ENCODE peak calls at places on chromosomes 1 and 21, in five cellular contexts. One of them, this sample, is unnamed.

GRCh38 chr1:225882699-225883615 is 777 bp upstream of the TMEM63A start:
- DNase-seq in suprapubic skin: peak; percentile 80
- DNase-seq in transverse colon: peak; percentile 61
- DNase-seq in PC-3: peak; percentile 59
- DNase-seq in AG09319: peak; percentile 20
- DNase-seq in this sample: peak; percentile 70

GRCh38 chr1:38657441-38657840 is 202.1 kb downstream of the RRAGC start:
- DNase-seq in suprapubic skin: no peak
- DNase-seq in transverse colon: no peak
- DNase-seq in PC-3: no peak
- DNase-seq in AG09319: no peak
- DNase-seq in this sample: no peak

GRCh38 chr21:42036313-42036712 is 26.2 kb upstream of the ZBTB21 start:
- DNase-seq in suprapubic skin: no peak
- DNase-seq in transverse colon: no peak
- DNase-seq in PC-3: peak; percentile 21
- DNase-seq in AG09319: no peak
- DNase-seq in this sample: no peak

GRCh38 chr1:89260042-89260441 is 12.6 kb downstream of the GBP5 start:
- DNase-seq in suprapubic skin: no peak
- DNase-seq in transverse colon: no peak
- DNase-seq in PC-3: no peak
- DNase-seq in AG09319: no peak
- DNase-seq in this sample: no peak

GRCh38 chr1:198620951-198621824 is 17.7 kb upstream of the PTPRC start:
- DNase-seq in suprapubic skin: no peak
- DNase-seq in transverse colon: peak; percentile 55
- DNase-seq in PC-3: no peak
- DNase-seq in AG09319: no peak
- DNase-seq in this sample: no peak

GRCh38 chr1:13967707-13968106 is 267.7 kb downstream of the PRDM2 start:
- DNase-seq in suprapubic skin: no peak
- DNase-seq in transverse colon: no peak
- DNase-seq in PC-3: no peak
- DNase-seq in AG09319: no peak
- DNase-seq in this sample: no peak

GRCh38 chr1:108785880-108786279 is 39.4 kb downstream of the STXBP3 start:
- DNase-seq in suprapubic skin: no peak
- DNase-seq in transverse colon: no peak
- DNase-seq in PC-3: no peak
- DNase-seq in AG09319: no peak
- DNase-seq in this sample: no peak

GRCh38 chr1:234878288-234878687 is 250.3 kb downstream of the TOMM20 start:
- DNase-seq in suprapubic skin: no peak
- DNase-seq in transverse colon: no peak
- DNase-seq in PC-3: no peak
- DNase-seq in AG09319: no peak
- DNase-seq in this sample: no peak

GRCh38 chr1:63537940-63538339 is 14.6 kb downstream of the EFCAB7 start:
- DNase-seq in suprapubic skin: no peak
- DNase-seq in transverse colon: no peak
- DNase-seq in PC-3: peak; percentile 38
- DNase-seq in AG09319: no peak
- DNase-seq in this sample: no peak

GRCh38 chr1:172609528-172609927 is 49.4 kb upstream of the FASLG start:
- DNase-seq in suprapubic skin: no peak
- DNase-seq in transverse colon: no peak
- DNase-seq in PC-3: peak; percentile 88
- DNase-seq in AG09319: no peak
- DNase-seq in this sample: peak; percentile 40

GRCh38 chr1:202189919-202190715 is 3.5 kb upstream of the LGR6 start:
- DNase-seq in suprapubic skin: no peak
- DNase-seq in transverse colon: no peak
- DNase-seq in PC-3: peak; percentile 24
- DNase-seq in AG09319: no peak
- DNase-seq in this sample: peak; percentile 51

GRCh38 chr1:234782821-234783220 is 172.8 kb upstream of the IRF2BP2 start:
- DNase-seq in suprapubic skin: no peak
- DNase-seq in transverse colon: no peak
- DNase-seq in PC-3: peak; percentile 3
- DNase-seq in AG09319: no peak
- DNase-seq in this sample: no peak

GRCh38 chr1:44693900-44694299 is 19.4 kb downstream of the ARMH1 start:
- DNase-seq in suprapubic skin: no peak
- DNase-seq in transverse colon: no peak
- DNase-seq in PC-3: no peak
- DNase-seq in AG09319: no peak
- DNase-seq in this sample: no peak

GRCh38 chr1:44693159-44693558 is 18.6 kb downstream of the ARMH1 start:
- DNase-seq in suprapubic skin: no peak
- DNase-seq in transverse colon: no peak
- DNase-seq in PC-3: peak; percentile 26
- DNase-seq in AG09319: no peak
- DNase-seq in this sample: no peak

GRCh38 chr1:44695671-44696070 is 21.2 kb downstream of the ARMH1 start:
- DNase-seq in suprapubic skin: no peak
- DNase-seq in transverse colon: no peak
- DNase-seq in PC-3: no peak
- DNase-seq in AG09319: no peak
- DNase-seq in this sample: no peak

GRCh38 chr1:44696789-44697188 is 22.3 kb downstream of the ARMH1 start:
- DNase-seq in suprapubic skin: no peak
- DNase-seq in transverse colon: no peak
- DNase-seq in PC-3: no peak
- DNase-seq in AG09319: no peak
- DNase-seq in this sample: no peak

DNA sequence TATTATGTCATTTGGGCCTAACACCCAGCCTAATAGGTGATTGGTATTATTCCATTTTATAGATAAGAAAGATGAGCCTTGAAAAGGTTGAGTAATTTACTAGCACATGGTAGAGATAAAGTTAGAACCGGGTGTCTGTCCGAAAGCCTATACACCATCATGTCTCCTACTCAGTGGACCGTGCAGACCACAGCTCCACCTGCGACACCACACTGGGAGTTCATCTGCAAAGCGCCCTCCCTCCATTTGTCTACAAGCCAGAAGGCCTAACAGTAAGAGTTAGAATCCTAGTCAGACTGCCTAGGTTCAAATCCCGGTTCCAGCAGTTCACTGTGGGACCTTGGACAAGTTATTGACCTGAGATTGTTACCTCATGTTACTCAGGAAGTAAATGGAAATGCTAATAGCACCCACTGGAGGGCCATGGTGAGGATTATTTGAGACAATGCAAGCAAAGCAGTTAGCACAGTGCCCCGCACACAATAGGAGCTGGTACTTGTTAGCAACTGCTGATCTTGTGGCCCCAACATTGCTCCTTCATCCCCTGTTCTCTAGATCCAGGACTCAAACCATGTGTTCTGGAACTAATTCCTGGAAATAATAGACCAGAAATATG is 20.5 kb downstream of the ARMH1 start:
- DNase-seq in suprapubic skin: no peak
- DNase-seq in transverse colon: no peak
- DNase-seq in PC-3: no peak
- DNase-seq in AG09319: no peak
- DNase-seq in this sample: no peak
- TF ChIP-seq CTCF in suprapubic skin: no peak
- TF ChIP-seq CTCF in transverse colon: no peak
- TF ChIP-seq CTCF in PC-3: no peak
- TF ChIP-seq CTCF in AG09319: no peak
- TF ChIP-seq CTCF in this sample: no peak

GRCh38 chr1:96721053-96721381 is 567 bp upstream of the PTBP2 start:
- DNase-seq in suprapubic skin: no peak
- DNase-seq in transverse colon: no peak
- DNase-seq in PC-3: peak; percentile 23
- DNase-seq in AG09319: no peak
- DNase-seq in this sample: no peak

GRCh38 chr1:96723372-96723771 is 1.8 kb downstream of the PTBP2 start:
- DNase-seq in suprapubic skin: no peak
- DNase-seq in transverse colon: no peak
- DNase-seq in PC-3: no peak
- DNase-seq in AG09319: no peak
- DNase-seq in this sample: peak; percentile 2

GRCh38 chr1:96722161-96722908 is 751 bp downstream of the PTBP2 start:
- DNase-seq in suprapubic skin: peak; percentile 78
- DNase-seq in transverse colon: peak; percentile 62
- DNase-seq in PC-3: peak; percentile 17
- DNase-seq in AG09319: peak; percentile 34
- DNase-seq in this sample: peak; percentile 46

GRCh38 chr1:96721382-96722160 is at the start of gene PTBP2:
- DNase-seq in suprapubic skin: peak; percentile 86
- DNase-seq in transverse colon: peak; percentile 84
- DNase-seq in PC-3: peak; percentile 84
- DNase-seq in AG09319: peak; percentile 40
- DNase-seq in this sample: peak; percentile 77
- TF ChIP-seq CTCF in suprapubic skin: no peak
- TF ChIP-seq CTCF in transverse colon: no peak
- TF ChIP-seq CTCF in PC-3: no peak
- TF ChIP-seq CTCF in AG09319: no peak
- TF ChIP-seq CTCF in this sample: no peak

DNA sequence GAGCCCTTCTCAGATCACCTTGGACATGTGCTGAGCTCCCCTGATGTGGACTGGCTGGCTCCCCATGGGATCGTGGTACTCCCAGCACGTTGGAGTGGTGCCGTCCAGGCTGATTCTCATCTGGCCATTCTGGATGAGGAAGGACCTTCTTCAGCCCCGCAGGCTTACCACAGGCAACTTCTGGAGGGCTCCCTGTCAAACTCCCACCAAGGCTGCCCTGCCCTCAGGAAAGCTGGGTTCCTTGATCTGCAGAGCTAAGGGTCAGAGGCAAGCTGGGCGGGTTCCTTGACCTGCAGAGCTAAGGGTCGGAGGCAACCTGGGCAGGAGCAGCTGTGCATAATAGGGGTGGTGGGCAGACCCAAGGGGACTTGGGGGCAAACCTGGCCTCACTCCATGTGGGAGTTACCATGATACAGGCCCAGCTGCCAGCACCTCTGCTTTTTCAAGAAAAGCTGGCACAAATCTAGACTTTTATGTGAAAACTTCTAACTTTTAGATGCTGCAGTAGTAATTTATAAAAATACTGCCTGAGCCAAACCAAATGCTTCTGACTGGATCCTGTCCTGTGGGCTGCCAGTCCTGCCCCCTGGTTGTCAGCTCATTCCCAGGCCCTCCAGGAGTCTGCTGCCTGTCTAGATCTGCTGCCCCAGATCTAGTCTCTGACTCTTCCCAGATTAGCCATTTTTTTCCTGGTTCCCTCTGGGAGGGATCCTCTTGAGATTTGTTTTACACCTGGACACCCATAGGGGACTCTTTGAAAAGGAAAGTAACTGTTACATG is 5.6 kb upstream of the THEM5 start:
- DNase-seq in suprapubic skin: no peak
- DNase-seq in transverse colon: no peak
- DNase-seq in PC-3: no peak
- DNase-seq in AG09319: no peak
- DNase-seq in this sample: no peak
- TF ChIP-seq CTCF in suprapubic skin: no peak
- TF ChIP-seq CTCF in transverse colon: no peak
- TF ChIP-seq CTCF in PC-3: no peak
- TF ChIP-seq CTCF in AG09319: no peak
- TF ChIP-seq CTCF in this sample: no peak

DNA sequence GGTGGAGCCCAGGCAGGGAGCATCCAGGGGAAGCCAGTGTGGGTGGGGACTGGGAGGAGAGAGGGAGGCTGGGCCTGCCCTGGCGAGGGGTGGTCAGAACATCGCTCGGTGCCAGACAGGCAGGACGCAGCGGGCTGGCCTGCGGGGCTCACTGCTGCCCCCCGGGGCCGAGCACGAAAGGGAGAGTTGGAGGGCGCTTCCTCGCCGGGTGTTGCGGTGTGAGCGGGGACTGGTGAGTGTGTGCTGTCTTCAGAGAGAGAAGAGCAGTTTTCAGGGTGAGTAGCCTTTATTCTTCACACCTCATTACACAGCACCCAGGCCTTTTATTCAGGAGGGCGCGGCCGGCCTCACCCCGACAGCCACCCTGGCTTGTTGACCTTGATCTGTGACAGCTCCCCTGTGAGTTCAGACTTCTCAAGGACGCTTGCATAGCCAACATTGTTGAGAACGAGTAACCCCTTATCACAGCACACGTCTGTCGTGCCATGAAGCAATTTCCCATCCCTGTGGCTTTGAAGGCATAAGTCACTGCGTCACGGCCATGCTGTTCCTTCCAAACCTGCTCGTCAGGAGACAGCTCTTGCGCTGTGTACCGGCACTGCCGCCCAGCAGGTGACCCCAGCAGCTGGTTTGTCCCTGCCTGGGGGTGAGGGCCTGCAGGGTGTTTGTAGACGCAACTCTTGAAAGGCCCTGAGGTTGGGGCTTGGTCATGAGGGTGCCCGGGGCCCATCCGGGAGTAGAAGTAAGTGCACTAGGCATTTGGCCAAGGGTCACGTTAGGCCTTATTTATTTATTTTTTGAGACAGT is 54.6 kb downstream of the PRKCZ start:
- DNase-seq in suprapubic skin: no peak
- DNase-seq in transverse colon: no peak
- DNase-seq in PC-3: no peak
- DNase-seq in AG09319: no peak
- DNase-seq in this sample: no peak
- TF ChIP-seq CTCF in suprapubic skin: no peak
- TF ChIP-seq CTCF in transverse colon: no peak
- TF ChIP-seq CTCF in PC-3: no peak
- TF ChIP-seq CTCF in AG09319: no peak
- TF ChIP-seq CTCF in this sample: no peak

GRCh38 chr1:20469406-20470076 is 16.5 kb downstream of the CAMK2N1 start:
- DNase-seq in suprapubic skin: no peak
- DNase-seq in transverse colon: no peak
- DNase-seq in PC-3: no peak
- DNase-seq in AG09319: no peak
- DNase-seq in this sample: no peak
- TF ChIP-seq CTCF in suprapubic skin: no peak
- TF ChIP-seq CTCF in transverse colon: peak; percentile 10
- TF ChIP-seq CTCF in PC-3: no peak
- TF ChIP-seq CTCF in AG09319: no peak
- TF ChIP-seq CTCF in this sample: no peak

GRCh38 chr1:244391761-244392160 is 59.9 kb downstream of the ADSS2 start:
- DNase-seq in suprapubic skin: no peak
- DNase-seq in transverse colon: no peak
- DNase-seq in PC-3: peak; percentile 96
- DNase-seq in AG09319: no peak
- DNase-seq in this sample: peak; percentile 62
- TF ChIP-seq CTCF in suprapubic skin: no peak
- TF ChIP-seq CTCF in transverse colon: no peak
- TF ChIP-seq CTCF in PC-3: no peak
- TF ChIP-seq CTCF in AG09319: no peak
- TF ChIP-seq CTCF in this sample: no peak

GRCh38 chr1:245041058-245041698 is 113.6 kb upstream of the KIF26B start:
- DNase-seq in suprapubic skin: no peak
- DNase-seq in transverse colon: no peak
- DNase-seq in PC-3: no peak
- DNase-seq in AG09319: no peak
- DNase-seq in this sample: no peak
- TF ChIP-seq CTCF in suprapubic skin: no peak
- TF ChIP-seq CTCF in transverse colon: no peak
- TF ChIP-seq CTCF in PC-3: no peak
- TF ChIP-seq CTCF in AG09319: no peak
- TF ChIP-seq CTCF in this sample: no peak

DNA sequence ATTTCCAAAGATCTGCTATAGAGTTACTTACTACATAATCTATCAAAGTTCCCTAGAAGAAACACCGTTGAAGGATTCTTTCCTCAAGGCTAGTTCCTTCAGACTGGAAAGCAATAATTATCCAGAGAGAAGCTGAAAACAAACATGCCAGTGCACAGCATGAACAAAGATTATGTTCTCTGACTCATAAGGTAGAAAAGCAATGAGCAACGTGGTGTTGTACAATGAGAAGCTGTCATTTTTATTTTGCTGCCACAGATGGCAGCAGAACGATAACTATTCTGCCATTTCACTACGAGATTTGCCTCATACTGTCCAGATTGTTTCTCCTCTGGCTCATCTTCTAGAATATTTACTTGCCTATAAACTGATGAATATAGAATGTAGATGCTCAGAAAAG is 10.7 kb downstream of the EXTL2 start:
- DNase-seq in suprapubic skin: no peak
- DNase-seq in transverse colon: no peak
- DNase-seq in PC-3: peak; percentile 77
- DNase-seq in AG09319: no peak
- DNase-seq in this sample: peak; percentile 68
- TF ChIP-seq CTCF in suprapubic skin: no peak
- TF ChIP-seq CTCF in transverse colon: no peak
- TF ChIP-seq CTCF in PC-3: peak; percentile 56
- TF ChIP-seq CTCF in AG09319: no peak
- TF ChIP-seq CTCF in this sample: peak; percentile 15